ENCODE peak calls at places on chromosome 19, in four cellular contexts. D is mucosa of descending colon, L is choroid plexus epithelial cell, G is A549. M is an unnamed sample.
A peak's percentile ranks its signal among the peaks of the same experiment; 100 is the strongest.

GRCh38 chr19:5534787-5535586 is 32.8 kb downstream of the TINCR start:
- DNase-seq in D (no peak), L (peak; percentile 12), G (no peak), M (no peak)

GRCh38 chr19:57233207-57233606 is 2.4 kb downstream of the AURKC start:
- DNase-seq in D (no peak), L (no peak), G (no peak), M (no peak)

GRCh38 chr19:14775855-14776254 is 2.5 kb downstream of the ADGRE2 start:
- DNase-seq in D (peak; percentile 61), L (no peak), G (no peak), M (no peak)

GRCh38 chr19:23758187-23759074 is at the start of gene ZNF681:
- DNase-seq in D (peak; percentile 92), L (peak; percentile 96), G (peak; percentile 8), M (peak; percentile 91)

GRCh38 chr19:18304194-18304495 is 18.7 kb downstream of the LSM4 start:
- DNase-seq in D (peak; percentile 57), L (no peak), G (no peak), M (no peak)

GRCh38 chr19:51607920-51608562 is 22.2 kb downstream of the SIGLEC5 start:
- DNase-seq in D (peak; percentile 78), L (peak; percentile 83), G (no peak), M (peak; percentile 45)

GRCh38 chr19:579111-579841 is 6.9 kb downstream of the BSG start:
- DNase-seq in D (no peak), L (no peak), G (no peak), M (no peak)

GRCh38 chr19:2315121-2315817 is 7.3 kb upstream of the LINGO3 start:
- DNase-seq in D (no peak), L (no peak), G (no peak), M (no peak)

GRCh38 chr19:7386308-7386707 is 37.6 kb downstream of the ARHGEF18 start:
- DNase-seq in D (no peak), L (no peak), G (peak; percentile 37), M (no peak)

GRCh38 chr19:5718579-5719273 is 1.2 kb downstream of the LONP1 start:
- DNase-seq in D (no peak), L (peak; percentile 93), G (no peak), M (peak; percentile 89)

GRCh38 chr19:45632468-45633196 is 6.6 kb downstream of the EML2 start:
- DNase-seq in D (peak; percentile 72), L (peak; percentile 81), G (peak; percentile 98), M (peak; percentile 89)

GRCh38 chr19:16185925-16186234 is 670 bp downstream of the FAM32A start:
- DNase-seq in D (no peak), L (no peak), G (no peak), M (no peak)

GRCh38 chr19:18415177-18415867 is 3.9 kb upstream of the SSBP4 start:
- DNase-seq in D (peak; percentile 80), L (peak; percentile 85), G (no peak), M (peak; percentile 75)

GRCh38 chr19:43316591-43317319 is 36.7 kb upstream of the CD177 start:
- DNase-seq in D (no peak), L (peak; percentile 34), G (peak; percentile 32), M (no peak)

GRCh38 chr19:35459414-35460082 is 11.5 kb downstream of the FFAR2 start:
- DNase-seq in D (no peak), L (peak; percentile 74), G (no peak), M (no peak)

GRCh38 chr19:47176627-47177090 is 46.0 kb downstream of the SAE1 start:
- DNase-seq in D (no peak), L (peak; percentile 98), G (no peak), M (peak; percentile 96)

GRCh38 chr19:10979950-10980349 is 19.1 kb downstream of the SMARCA4 start:
- DNase-seq in D (no peak), L (no peak), G (no peak), M (no peak)
- TF ChIP-seq CTCF in D (no peak), L (no peak), G (no peak), M (no peak)

DNA sequence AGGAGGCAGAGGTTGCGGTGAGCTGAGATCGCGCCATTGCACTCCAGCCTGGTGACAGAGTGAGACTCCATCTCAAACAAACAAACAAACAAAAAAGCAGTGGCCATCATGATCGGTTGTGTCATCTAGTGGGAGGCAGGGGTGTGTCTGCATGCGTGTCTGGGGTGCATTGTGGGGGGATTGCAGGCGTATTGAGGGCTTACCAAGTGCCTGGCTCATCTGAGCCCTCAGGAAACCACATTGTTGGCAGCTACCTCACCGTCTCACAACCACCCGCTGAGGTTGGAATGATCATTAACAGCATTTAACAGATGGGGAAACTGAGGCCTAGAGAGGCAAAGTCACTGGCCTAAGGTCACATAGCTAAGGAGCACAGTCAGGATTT is 30.5 kb downstream of the NFIC start:
- DNase-seq in D (no peak), L (no peak), G (no peak), M (no peak)
- H3K4me3 ChIP-seq in D (no peak overlapping the region), L (no peak overlapping the region), G (no peak overlapping the region), M (no peak overlapping the region)

GRCh38 chr19:41799444-41800000 is 3.1 kb downstream of the CEACAM3 start:
- DNase-seq in D (no peak), L (no peak), G (no peak), M (no peak)
- TF ChIP-seq CTCF in D (no peak), L (no peak), G (no peak), M (no peak)

DNA sequence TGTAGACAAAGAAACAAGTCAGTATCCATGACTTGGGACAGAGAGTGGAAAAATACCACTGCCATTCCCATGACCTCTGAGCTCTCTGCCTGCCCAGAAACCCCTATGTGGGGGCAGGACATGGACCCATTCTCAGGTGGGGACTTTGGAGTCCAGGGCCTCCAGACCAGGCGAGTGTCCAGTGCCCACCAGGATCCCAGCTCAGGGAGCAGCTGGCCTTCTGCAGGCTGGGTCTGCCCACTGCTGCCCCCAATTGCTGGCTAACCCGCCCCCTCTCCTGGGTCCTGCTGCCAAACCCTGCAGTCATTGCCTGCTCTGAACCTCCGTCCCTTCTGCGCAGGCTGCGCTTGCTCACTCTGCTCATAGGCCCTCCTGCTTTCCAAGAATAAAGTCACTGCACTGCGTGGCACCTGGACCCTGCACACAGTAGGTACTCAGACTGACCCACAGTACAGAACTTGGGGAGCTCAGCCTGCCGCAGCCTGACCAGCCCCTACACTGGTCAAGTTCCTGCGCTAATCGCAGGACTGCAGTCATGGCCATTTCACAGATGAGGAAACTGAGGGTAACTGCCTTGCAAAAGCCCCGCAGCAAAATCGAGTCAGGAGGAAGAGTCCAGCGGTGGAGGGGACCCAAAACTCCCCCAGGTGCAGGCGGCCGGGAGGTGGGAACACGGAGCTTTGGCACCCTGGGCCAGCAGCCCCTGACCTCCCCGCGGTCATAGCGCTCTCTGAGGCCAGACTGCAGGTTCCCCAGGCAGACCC is 774 bp downstream of the SLC7A10 start:
- DNase-seq in D (no peak), L (no peak), G (no peak), M (no peak)
- H3K4me3 ChIP-seq in D (no peak overlapping the region), L (no peak overlapping the region), G (peak overlapping the region; percentile 37), M (no peak overlapping the region)

M was measured in astrocyte of the spinal cord.